ENCODE peak calls at places on chromosomes 12 and 14, in eight cellular contexts. A, W, O, R, K, P, X and S are unnamed samples.

GRCh38 chr14:21090194-21090939 is 8.1 kb downstream of the ZNF219 start:
- DNase-seq in P (peak), X (no peak), A (no peak), W (peak), R (peak), O (no peak), K (peak), S (no peak)

GRCh38 chr14:30906752-30907658 is 32.6 kb downstream of the COCH start:
- DNase-seq in W (no peak), O (no peak), X (no peak), K (no peak), R (no peak), A (peak), P (no peak), S (no peak)

GRCh38 chr14:59225281-59225680 is 36.8 kb downstream of the DAAM1 start:
- DNase-seq in X (no peak), O (no peak), P (no peak), K (no peak), A (peak), W (no peak), R (no peak), S (no peak)

GRCh38 chr12:121061831-121062230 is 22.8 kb upstream of the OASL start:
- DNase-seq in A (peak), O (no peak), W (no peak), X (no peak), K (no peak), P (peak), R (no peak), S (no peak)

GRCh38 chr14:83164016-83164415 is 1630.4 kb upstream of the SEL1L start:
- DNase-seq in P (no peak), R (no peak), A (peak), W (no peak), O (peak), K (no peak), X (peak), S (peak)

GRCh38 chr12:24661657-24662096 is 287.2 kb downstream of the BCAT1 start:
- DNase-seq in K (peak), P (no peak), W (peak), A (peak), R (no peak), X (peak), O (no peak), S (peak)

GRCh38 chr14:34450542-34450915 is 11.5 kb downstream of the SPTSSA start:
- DNase-seq in O (no peak), W (no peak), P (no peak), K (no peak), X (no peak), R (no peak), A (no peak), S (no peak)

GRCh38 chr14:76686646-76687045 is 74.6 kb upstream of the VASH1 start:
- DNase-seq in X (no peak), R (no peak), P (no peak), K (no peak), O (no peak), W (no peak), A (no peak), S (no peak)

GRCh38 chr12:2647186-2647585 is 147.6 kb upstream of the FKBP4 start:
- DNase-seq in O (no peak), A (no peak), P (no peak), R (peak), K (no peak), X (no peak), W (no peak), S (no peak)

GRCh38 chr12:106333010-106333409 is 24.5 kb upstream of the POLR3B start:
- DNase-seq in A (no peak), W (no peak), O (no peak), K (no peak), R (no peak), P (no peak), X (no peak), S (no peak)

GRCh38 chr12:29671742-29672141 is 112.0 kb downstream of the TMTC1 start:
- DNase-seq in K (no peak), R (no peak), X (no peak), P (no peak), W (no peak), O (no peak), A (no peak), S (no peak)

GRCh38 chr14:104388631-104389325 is 190.8 kb upstream of the C14orf180 start:
- DNase-seq in X (no peak), O (no peak), A (no peak), K (no peak), R (peak), P (no peak), W (no peak), S (no peak)

GRCh38 chr12:121791671-121792496 is 1.6 kb downstream of the RHOF start:
- DNase-seq in O (no peak), A (no peak), P (no peak), K (no peak), W (no peak), X (no peak), R (no peak), S (no peak)

GRCh38 chr14:73943083-73943482 is 6.8 kb downstream of the FAM161B start:
- DNase-seq in R (no peak), K (no peak), P (no peak), A (peak), W (no peak), O (no peak), X (peak), S (no peak)

GRCh38 chr14:80678436-80678835 is 263.1 kb downstream of the CEP128 start:
- DNase-seq in A (peak), W (no peak), P (peak), K (no peak), O (no peak), X (no peak), R (no peak), S (no peak)

GRCh38 chr14:64671591-64671990 is 32.6 kb upstream of the PLEKHG3 start:
- DNase-seq in W (no peak), R (no peak), A (peak), P (peak), X (peak), O (peak), K (no peak), S (peak)

GRCh38 chr12:76029982-76030377 is 1.6 kb downstream of the PHLDA1 start:
- DNase-seq in X (peak), W (no peak), O (peak), R (peak), P (peak), A (peak), K (peak), S (no peak)

DNA sequence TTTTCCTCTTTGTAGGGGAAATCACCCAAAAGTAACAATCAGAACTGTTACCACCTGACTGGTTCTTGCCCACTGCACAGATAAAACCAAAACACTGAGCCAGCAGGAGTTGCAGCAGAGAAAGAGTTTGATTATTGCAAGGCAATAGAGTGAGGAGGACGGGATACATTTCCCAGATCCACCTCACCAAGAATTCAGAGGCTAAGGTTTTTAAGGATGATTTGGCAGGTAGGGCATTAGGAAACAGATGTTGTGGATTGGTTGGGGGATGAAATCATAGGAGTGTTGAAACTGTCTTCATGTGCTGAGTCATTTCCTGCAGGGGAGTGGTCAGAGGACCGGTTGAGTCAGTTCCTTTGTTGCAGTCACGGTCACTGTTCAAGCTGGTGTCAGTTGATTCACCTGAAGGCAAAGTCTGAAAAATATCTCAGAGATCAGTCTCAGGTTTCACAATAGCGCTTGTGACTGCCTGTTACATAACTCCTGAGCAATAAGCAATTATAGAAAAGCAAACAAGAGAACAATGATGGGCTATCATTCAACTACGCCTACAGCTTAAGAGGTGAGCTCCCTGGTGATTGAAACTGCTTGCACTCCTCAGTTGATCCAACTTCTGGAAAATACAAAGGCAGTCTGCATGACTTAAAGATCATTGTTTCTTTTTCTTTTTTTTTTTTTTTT is 20.3 kb upstream of the AMN1 start:
- DNase-seq in O (no peak), K (peak), P (no peak), X (peak), A (peak), R (no peak), W (peak), S (peak)
- H3K4me3 ChIP-seq in O (no peak), K (no peak), P (no peak), X (no peak), A (no peak), R (no peak), W (no peak), S (no peak)

GRCh38 chr12:65832217-65832616 is 7.9 kb downstream of the HMGA2 start:
- DNase-seq in P (no peak), R (no peak), X (no peak), K (no peak), A (no peak), W (no peak), O (no peak), S (no peak)

GRCh38 chr12:65828711-65829339 is 4.5 kb downstream of the HMGA2 start:
- DNase-seq in R (no peak), X (no peak), W (no peak), K (no peak), P (no peak), A (no peak), O (no peak), S (no peak)

GRCh38 chr12:65830305-65830704 is 6.0 kb downstream of the HMGA2 start:
- DNase-seq in X (no peak), A (no peak), P (no peak), K (no peak), O (no peak), W (no peak), R (no peak), S (no peak)

GRCh38 chr12:65827827-65828231 is 3.5 kb downstream of the HMGA2 start:
- DNase-seq in R (no peak), W (no peak), P (peak), O (peak), K (no peak), X (no peak), A (no peak), S (no peak)

GRCh38 chr12:65829716-65830115 is 5.4 kb downstream of the HMGA2 start:
- DNase-seq in O (no peak), W (no peak), A (no peak), R (no peak), K (no peak), P (no peak), X (no peak), S (no peak)
- H3K4me3 ChIP-seq in O (no peak), W (no peak), A (no peak), R (no peak), K (no peak), P (no peak), X (peak), S (no peak)

GRCh38 chr14:69259531-69260245 is at the start of gene GALNT16:
- DNase-seq in W (no peak), A (peak), P (peak), X (no peak), K (peak), R (peak), O (peak), S (no peak)

GRCh38 chr14:69261761-69262331 is 1.9 kb downstream of the GALNT16 start:
- DNase-seq in W (no peak), X (no peak), R (no peak), O (peak), A (no peak), P (peak), K (no peak), S (no peak)

GRCh38 chr14:69260979-69261605 is 1.1 kb downstream of the GALNT16 start:
- DNase-seq in K (peak), P (peak), X (no peak), A (peak), R (peak), W (no peak), O (peak), S (no peak)

GRCh38 chr14:69260246-69260978 is 454 bp downstream of the GALNT16 start:
- DNase-seq in X (peak), R (peak), A (no peak), O (peak), W (no peak), K (peak), P (peak), S (no peak)

GRCh38 chr14:69259176-69259530 is 805 bp upstream of the GALNT16 start:
- DNase-seq in O (no peak), P (no peak), W (no peak), K (no peak), X (no peak), A (no peak), R (no peak), S (no peak)
- H3K4me3 ChIP-seq in O (peak), P (peak), W (peak), K (no peak), X (peak), A (no peak), R (no peak), S (peak)

DNA sequence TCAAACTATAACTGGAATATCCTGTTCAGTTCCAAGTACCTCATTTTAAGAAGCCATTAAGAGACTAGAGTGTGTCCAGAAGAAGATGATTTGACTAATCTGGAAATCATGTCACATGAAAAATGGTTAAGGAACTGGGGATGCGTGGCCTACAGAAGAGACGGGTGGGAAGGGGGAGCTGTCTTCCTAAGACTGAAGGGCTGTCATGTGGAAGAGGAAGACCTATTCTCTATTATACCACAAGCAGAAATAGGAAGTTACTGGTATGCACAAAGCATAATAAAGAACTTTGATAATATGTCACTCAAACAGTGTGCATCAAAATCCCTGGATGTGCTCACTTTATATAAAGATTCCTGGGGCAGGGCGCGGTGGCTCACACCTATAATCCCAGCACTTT is 50.3 kb downstream of the HECTD4 start:
- DNase-seq in W (no peak), K (no peak), A (no peak), P (no peak), O (no peak), X (no peak), R (no peak), S (no peak)
- H3K4me3 ChIP-seq in W (no peak), K (no peak), A (no peak), P (no peak), O (no peak), X (no peak), R (no peak), S (no peak)

GRCh38 chr14:37598085-37598972 is 2.9 kb downstream of the TTC6 start:
- DNase-seq in K (no peak), O (no peak), P (peak), A (peak), X (no peak), R (peak), W (peak), S (no peak)
- H3K4me3 ChIP-seq in K (no peak), O (no peak), P (peak), A (peak), X (no peak), R (no peak), W (peak), S (no peak)

GRCh38 chr12:53737951-53738833 is 10.9 kb upstream of the CALCOCO1 start:
- DNase-seq in A (no peak), K (peak), P (peak), X (no peak), O (no peak), W (no peak), R (no peak), S (no peak)

GRCh38 chr12:53737494-53737808 is 10.2 kb upstream of the CALCOCO1 start:
- DNase-seq in K (no peak), R (no peak), O (no peak), X (no peak), A (no peak), P (no peak), W (no peak), S (no peak)

GRCh38 chr12:53740130-53740491 is 11.7 kb downstream of the CISTR start:
- DNase-seq in W (no peak), P (no peak), K (no peak), X (no peak), A (no peak), O (no peak), R (no peak), S (no peak)

GRCh38 chr12:53738834-53739284 is 11.6 kb upstream of the CALCOCO1 start:
- DNase-seq in W (no peak), A (no peak), R (no peak), P (no peak), X (no peak), O (no peak), K (no peak), S (no peak)

DNA sequence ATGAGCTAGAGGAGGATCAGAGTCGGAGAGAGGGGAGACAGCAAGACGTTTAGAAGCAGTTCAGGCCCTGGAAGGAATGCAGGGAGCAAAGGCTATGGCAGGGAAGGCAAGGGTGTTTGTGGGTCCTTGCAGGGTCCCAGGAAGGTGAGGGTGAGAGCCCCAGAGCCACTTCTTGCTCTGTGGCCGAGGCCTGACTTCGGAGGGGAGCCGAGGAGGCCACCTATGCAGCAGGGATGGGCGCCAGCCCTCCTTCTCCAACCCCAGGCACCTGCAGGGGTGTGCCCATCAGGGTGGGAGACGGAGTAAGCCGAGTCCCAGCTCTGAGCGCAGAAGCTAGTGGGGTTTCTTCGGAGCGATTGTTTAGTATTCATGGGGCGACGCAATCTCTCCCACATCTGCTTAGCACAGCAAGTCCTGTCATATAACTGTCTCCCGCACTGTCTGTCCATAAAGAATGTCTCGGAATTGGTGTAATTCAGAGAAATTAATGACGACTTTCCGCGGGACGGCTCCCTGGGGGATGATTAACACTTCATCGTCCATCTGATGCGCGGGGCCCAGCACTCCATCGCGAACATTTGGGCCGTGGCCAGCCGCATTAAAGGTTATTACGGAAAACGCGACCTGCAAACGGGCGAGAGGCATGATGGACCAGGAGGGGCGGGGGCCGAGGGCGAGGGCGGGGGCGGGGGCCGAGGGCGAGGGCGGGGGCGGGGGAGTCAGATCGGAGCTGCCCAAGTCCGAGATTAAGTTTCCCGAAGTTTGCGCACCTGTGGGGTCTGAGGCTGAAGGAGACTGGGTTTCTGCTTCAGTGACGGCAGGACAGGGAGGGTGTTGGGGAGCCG is 12.3 kb upstream of the CALCOCO1 start:
- DNase-seq in R (no peak), X (no peak), P (no peak), A (no peak), O (no peak), K (no peak), W (no peak), S (no peak)
- H3K4me3 ChIP-seq in R (no peak), X (no peak), P (peak), A (no peak), O (peak), K (no peak), W (peak), S (no peak)

DNA sequence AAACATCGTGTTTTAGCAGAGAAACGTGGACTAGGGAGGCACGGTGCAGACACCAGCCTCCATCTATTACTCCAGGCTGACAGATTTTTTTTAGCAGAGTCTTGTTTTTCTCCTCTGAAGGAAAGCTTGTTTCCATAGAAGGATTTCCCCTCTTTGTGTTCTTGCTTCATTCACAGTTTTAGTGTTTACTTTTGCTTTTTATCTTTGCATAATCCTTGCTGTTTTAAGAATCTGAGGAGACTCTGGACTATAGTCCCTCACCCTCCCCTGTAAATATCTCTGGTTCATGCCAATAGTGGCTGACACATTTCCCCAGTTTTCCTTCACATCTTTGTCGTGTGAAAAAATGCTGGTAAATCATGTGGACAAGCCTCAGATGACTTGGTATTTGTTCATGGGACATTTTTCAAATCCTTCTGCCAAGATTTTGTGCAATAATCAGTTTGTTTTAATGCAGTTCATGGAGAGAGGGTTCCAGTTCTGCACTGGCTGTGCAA is 39.9 kb upstream of the TMCC3 start:
- DNase-seq in A (no peak), W (no peak), X (no peak), O (no peak), K (no peak), R (no peak), P (no peak), S (no peak)
- H3K4me3 ChIP-seq in A (no peak), W (peak), X (no peak), O (no peak), K (no peak), R (no peak), P (no peak), S (no peak)

GRCh38 chr14:54564071-54564798 is 2.7 kb upstream of the SAMD4A start:
- DNase-seq in R (no peak), O (peak), P (peak), X (no peak), W (no peak), A (peak), K (no peak), S (peak)
- H3K4me3 ChIP-seq in R (peak), O (peak), P (peak), X (no peak), W (peak), A (peak), K (peak), S (peak)

GRCh38 chr12:92133795-92134637 is 11.6 kb downstream of the BTG1 start:
- DNase-seq in R (no peak), K (no peak), W (no peak), X (no peak), A (no peak), P (no peak), O (no peak), S (no peak)
- H3K4me3 ChIP-seq in R (no peak), K (no peak), W (peak), X (no peak), A (no peak), P (no peak), O (no peak), S (no peak)

GRCh38 chr12:68447807-68448138 is 115.6 kb upstream of the MDM1 start:
- DNase-seq in R (no peak), X (no peak), O (no peak), W (no peak), A (no peak), P (no peak), K (no peak), S (no peak)
- H3K4me3 ChIP-seq in R (no peak), X (no peak), O (no peak), W (no peak), A (no peak), P (no peak), K (no peak), S (no peak)